ENCODE peak calls at places on chromosomes 6 and 20, in four cellular contexts. X is glutamatergic neuron; W is activated CD8-positive, alpha-beta memory T cell treated with anti-CD3 and anti-CD28 coated beads for 1 hour; G is CD4-positive, CD25-positive, alpha-beta regulatory T cell. A is an unnamed sample.

GRCh38 chr6:129209355-129209754 is 326.4 kb downstream of the LAMA2 start:
- DNase-seq in X (no peak), W (no peak), G (no peak), A (no peak)

GRCh38 chr6:14549319-14549770 is 431.8 kb downstream of the CD83 start:
- DNase-seq in X (peak; percentile 68), W (no peak), G (no peak), A (no peak)

GRCh38 chr20:62409935-62410741 is 3.1 kb upstream of the CABLES2 start:
- DNase-seq in X (peak; percentile 69), W (no peak), G (no peak), A (no peak)

GRCh38 chr6:12327391-12327790 is 37.2 kb downstream of the EDN1 start:
- DNase-seq in X (no peak), W (no peak), G (no peak), A (no peak)

GRCh38 chr20:53804920-53805894 is 211.6 kb upstream of the ZNF217 start:
- DNase-seq in X (no peak), W (no peak), G (no peak), A (no peak)

GRCh38 chr6:138296786-138297185 is 78.5 kb upstream of the PBOV1 start:
- DNase-seq in X (no peak), W (no peak), G (no peak), A (no peak)

GRCh38 chr6:79384845-79385244 is 150.4 kb upstream of the HMGN3 start:
- DNase-seq in X (peak; percentile 16), W (no peak), G (no peak), A (no peak)

GRCh38 chr6:5121479-5121878 is 36.3 kb downstream of the PPP1R3G start:
- DNase-seq in X (no peak), W (no peak), G (no peak), A (no peak)

GRCh38 chr6:131400054-131400781 is 172.8 kb upstream of the ARG1 start:
- DNase-seq in X (no peak), W (no peak), G (no peak), A (no peak)

GRCh38 chr6:157763129-157763893 is 59.7 kb upstream of the SNX9 start:
- DNase-seq in X (no peak), W (no peak), G (peak; percentile 34), A (peak; percentile 36)

GRCh38 chr6:90413867-90414266 is 117.2 kb upstream of the BACH2 start:
- DNase-seq in X (peak; percentile 77), W (peak; percentile 49), G (peak; percentile 64), A (no peak)

GRCh38 chr20:35992713-35993335 is 24.4 kb downstream of the CNBD2 start:
- DNase-seq in X (peak; percentile 34), W (peak; percentile 13), G (peak; percentile 16), A (no peak)

GRCh38 chr6:154058963-154059680 is 20.1 kb downstream of the OPRM1 start:
- DNase-seq in X (no peak), W (no peak), G (no peak), A (no peak)

GRCh38 chr6:2230659-2231277 is 14.6 kb downstream of the GMDS start:
- DNase-seq in X (no peak), W (no peak), G (no peak), A (no peak)

GRCh38 chr20:50636601-50637539 is 54.5 kb downstream of the RIPOR3 start:
- DNase-seq in X (peak; percentile 39), W (no peak), G (no peak), A (no peak)

GRCh38 chr20:9359561-9360308 is 154.7 kb upstream of the LAMP5 start:
- DNase-seq in X (peak; percentile 25), W (no peak), G (no peak), A (no peak)

GRCh38 chr6:36436466-36436865 is 6.2 kb downstream of the PXT1 start:
- DNase-seq in X (no peak), W (no peak), G (no peak), A (no peak)

GRCh38 chr6:163991326-163991725 is 576.8 kb downstream of the QKI start:
- DNase-seq in X (no peak), W (no peak), G (no peak), A (no peak)

GRCh38 chr6:116144590-116144989 is 18.7 kb upstream of the COL10A1 start:
- DNase-seq in X (no peak), W (no peak), G (no peak), A (no peak)

GRCh38 chr6:106473807-106474206 is 113.3 kb downstream of the CRYBG1 start:
- DNase-seq in X (no peak), W (no peak), G (no peak), A (no peak)

GRCh38 chr6:7899046-7899888 is 11.3 kb downstream of the TXNDC5 start:
- DNase-seq in X (peak; percentile 51), W (no peak), G (no peak), A (no peak)

GRCh38 chr6:40210628-40211056 is 276.4 kb upstream of the MOCS1 start:
- DNase-seq in X (no peak), W (no peak), G (no peak), A (no peak)

GRCh38 chr6:118648866-118649554 is 2.4 kb downstream of the CEP85L start:
- DNase-seq in X (no peak), W (no peak), G (no peak), A (no peak)

GRCh38 chr6:124490123-124490522 is 472.1 kb upstream of the RNF217 start:
- DNase-seq in X (no peak), W (no peak), G (no peak), A (no peak)

GRCh38 chr6:52877786-52878185 is 31.7 kb downstream of the GSTA3 start:
- DNase-seq in X (no peak), W (no peak), G (no peak), A (no peak)

GRCh38 chr6:160768101-160768500 is 66.1 kb downstream of the PLG start:
- DNase-seq in X (no peak), W (no peak), G (no peak), A (no peak)

GRCh38 chr6:29847871-29848630 is 20.4 kb downstream of the HLA-G start:
- DNase-seq in X (peak; percentile 88), W (peak; percentile 82), G (peak; percentile 70), A (no peak)

GRCh38 chr6:36751833-36752186 is 54.2 kb downstream of the RAB44 start:
- DNase-seq in X (no peak), W (no peak), G (no peak), A (no peak)

GRCh38 chr6:108113557-108114519 is 39.3 kb upstream of the OSTM1 start:
- DNase-seq in X (peak; percentile 55), W (no peak), G (no peak), A (no peak)

GRCh38 chr20:50278684-50279531 is 88.3 kb downstream of the CEBPB start:
- DNase-seq in X (no peak), W (no peak), G (no peak), A (no peak)

GRCh38 chr6:3747100-3747737 is 4.3 kb downstream of the PXDC1 start:
- DNase-seq in X (no peak), W (no peak), G (no peak), A (no peak)

GRCh38 chr20:62765432-62766070 is 30.7 kb upstream of the MRGBP start:
- DNase-seq in X (peak; percentile 11), W (no peak), G (no peak), A (no peak)

GRCh38 chr6:166466178-166467122 is 83.7 kb upstream of the MPC1 start:
- DNase-seq in X (peak; percentile 13), W (no peak), G (no peak), A (no peak)

GRCh38 chr20:21564127-21564773 is 50.4 kb upstream of the NKX2-2 start:
- DNase-seq in X (no peak), W (no peak), G (no peak), A (no peak)

GRCh38 chr20:44513871-44514270 is 8.0 kb downstream of the SERINC3 start:
- DNase-seq in X (no peak), W (no peak), G (no peak), A (no peak)

GRCh38 chr6:139600313-139600712 is 225.9 kb upstream of the CITED2 start:
- DNase-seq in X (no peak), W (no peak), G (no peak), A (no peak)

GRCh38 chr6:149286905-149287304 is 30.6 kb upstream of the TAB2 start:
- DNase-seq in X (no peak), W (no peak), G (no peak), A (no peak)